ENCODE peak calls at places on chromosomes 6 and 20, in five cellular contexts. F is astrocyte, K is myocyte, R is putamen, V is left lobe of liver. E is an unnamed sample.

GRCh38 chr6:7172605-7173185 is 64.9 kb downstream of the RREB1 start:
- DNase-seq in F (peak), K (peak), R (no peak), V (no peak), E (peak)

GRCh38 chr6:168370310-168370991 is 50.9 kb upstream of the DACT2 start:
- DNase-seq in F (no peak), K (no peak), R (peak), V (peak), E (no peak)

GRCh38 chr20:49594143-49594928 is 26.4 kb upstream of the PTGIS start:
- DNase-seq in F (peak), K (peak), R (no peak), V (no peak), E (peak)

GRCh38 chr6:1832358-1832757 is 222.6 kb downstream of the FOXC1 start:
- DNase-seq in F (no peak), K (no peak), R (no peak), V (no peak), E (no peak)

GRCh38 chr6:151609146-151609962 is 115.5 kb downstream of the CCDC170 start:
- DNase-seq in F (peak), K (no peak), R (no peak), V (no peak), E (no peak)

GRCh38 chr6:3678946-3679345 is 72.6 kb downstream of the PXDC1 start:
- DNase-seq in F (no peak), K (no peak), R (no peak), V (no peak), E (no peak)

GRCh38 chr20:10568032-10568431 is 105.8 kb downstream of the JAG1 start:
- DNase-seq in F (no peak), K (no peak), R (no peak), V (no peak), E (no peak)

GRCh38 chr6:53680489-53680888 is 14.9 kb upstream of the KLHL31 start:
- DNase-seq in F (no peak), K (no peak), R (no peak), V (no peak), E (no peak)

GRCh38 chr6:163415620-163416379 is 1.3 kb downstream of the QKI start:
- DNase-seq in F (peak), K (peak), R (no peak), V (no peak), E (peak)

GRCh38 chr20:35563834-35564233 is 22.0 kb downstream of the ERGIC3 start:
- DNase-seq in F (no peak), K (no peak), R (no peak), V (no peak), E (no peak)

GRCh38 chr6:43091592-43091991 is 15.5 kb downstream of the PTK7 start:
- DNase-seq in F (no peak), K (no peak), R (no peak), V (no peak), E (no peak)

E was measured in IMR-90.